ENCODE peak calls at places on chromosomes 3 and 15, in seven cellular contexts. T is neural crest cell; O is PC-9; E is BJ; S is LHCN-M2; M is ureter; W is CD4-positive, alpha-beta T cell. R is an unnamed sample.

GRCh38 chr3:127408684-127409420 is 121.0 kb upstream of the PRR20G start:
- DNase-seq in E (no peak), T (peak; percentile 50), M (peak; percentile 36), S (peak; percentile 34), W (no peak), O (no peak), R (no peak)

GRCh38 chr15:64634576-64635485 is 140.6 kb downstream of the RBPMS2 start:
- DNase-seq in W (peak; percentile 10), T (peak; percentile 19), M (no peak), S (peak; percentile 43), O (no peak), E (no peak), R (no peak)

GRCh38 chr15:85755942-85756341 is 38.8 kb downstream of the KLHL25 start:
- DNase-seq in W (no peak), M (no peak), O (no peak), T (no peak), S (no peak), E (no peak), R (no peak)

GRCh38 chr15:65044724-65045481 is at the start of gene SLC51B:
- DNase-seq in T (no peak), O (peak; percentile 83), E (no peak), M (no peak), S (peak; percentile 85), W (no peak), R (no peak)

GRCh38 chr3:22474706-22475470 is 723.9 kb upstream of the ZNF385D start:
- DNase-seq in E (peak; percentile 4), M (no peak), W (no peak), T (no peak), S (peak; percentile 79), O (no peak), R (no peak)

GRCh38 chr3:130386604-130387263 is 41.3 kb downstream of the COL6A5 start:
- DNase-seq in M (no peak), O (no peak), T (no peak), W (no peak), S (peak; percentile 32), E (no peak), R (no peak)

GRCh38 chr3:183298708-183299153 is 45.7 kb downstream of the B3GNT5 start:
- DNase-seq in T (no peak), S (peak; percentile 99), E (peak; percentile 35), W (no peak), M (peak; percentile 61), O (no peak), R (no peak)

GRCh38 chr3:39102504-39103323 is 4.7 kb downstream of the GORASP1 start:
- DNase-seq in T (no peak), S (no peak), M (peak; percentile 38), E (no peak), W (no peak), O (no peak), R (no peak)

R was measured in T follicular helper cell.